ENCODE peak calls at places on chromosomes 16 and 17, in ten cellular contexts. O is uterus; B is activated CD8-positive, alpha-beta memory T cell treated with anti-CD3 and anti-CD28 coated beads for 48 hours; X is aorta; L is left ventricle myocardium superior; W is PC-9; I is EH; Y is activated CD4-positive, CD25-positive, alpha-beta regulatory T cell; Z is GM23338; E is head of caudate nucleus. D is an unnamed sample.
A peak's percentile ranks its signal among the peaks of the same experiment; 100 is the strongest.

GRCh38 chr16:86391987-86392386 is 118.3 kb upstream of the FOXF1 start:
- DNase-seq in O (no peak), B (no peak), X (no peak), L (no peak), W (no peak), I (peak; percentile 90), Y (no peak), Z (no peak), E (no peak), D (no peak)

GRCh38 chr16:69187387-69187890 is 475 bp downstream of the SNTB2 start:
- DNase-seq in O (peak; percentile 49), B (peak; percentile 20), X (peak; percentile 87), L (peak; percentile 72), W (peak; percentile 33), I (peak; percentile 56), Y (peak; percentile 18), Z (peak; percentile 60), E (peak; percentile 33), D (peak; percentile 84)

GRCh38 chr17:50675627-50676026 is 32.1 kb downstream of the ANKRD40 start:
- DNase-seq in O (no peak), B (no peak), X (no peak), L (no peak), W (no peak), I (no peak), Y (no peak), Z (no peak), E (no peak), D (no peak)

GRCh38 chr16:19348578-19349315 is 63.2 kb downstream of the CLEC19A start:
- DNase-seq in O (no peak), B (no peak), X (peak; percentile 73), L (no peak), W (no peak), I (no peak), Y (no peak), Z (peak; percentile 70), E (no peak), D (no peak)

GRCh38 chr17:81549031-81549557 is 3.1 kb downstream of the FAAP100 start:
- DNase-seq in O (no peak), B (no peak), X (no peak), L (peak; percentile 24), W (no peak), I (no peak), Y (no peak), Z (no peak), E (no peak), D (no peak)

GRCh38 chr16:87350681-87351319 is 32.8 kb downstream of the FBXO31 start:
- DNase-seq in O (no peak), B (no peak), X (no peak), L (no peak), W (no peak), I (peak; percentile 82), Y (no peak), Z (no peak), E (peak; percentile 37), D (no peak)

GRCh38 chr16:84308120-84308519 is 13.4 kb downstream of the WFDC1 start:
- DNase-seq in O (peak; percentile 31), B (no peak), X (peak; percentile 88), L (peak; percentile 66), W (peak; percentile 59), I (peak; percentile 68), Y (no peak), Z (peak; percentile 88), E (peak; percentile 58), D (no peak)

GRCh38 chr17:42586514-42587230 is 9.1 kb upstream of the PSMC3IP start:
- DNase-seq in O (no peak), B (no peak), X (no peak), L (no peak), W (no peak), I (no peak), Y (no peak), Z (no peak), E (no peak), D (no peak)

GRCh38 chr17:64641499-64641898 is 20.6 kb downstream of the SMURF2 start:
- DNase-seq in O (no peak), B (no peak), X (no peak), L (no peak), W (no peak), I (peak; percentile 96), Y (no peak), Z (no peak), E (no peak), D (no peak)

GRCh38 chr16:68093816-68094613 is 8.8 kb downstream of the NFATC3 start:
- DNase-seq in O (no peak), B (no peak), X (no peak), L (no peak), W (no peak), I (peak; percentile 65), Y (no peak), Z (peak; percentile 68), E (no peak), D (no peak)

GRCh38 chr17:59846391-59847165 is 46.2 kb downstream of the TUBD1 start:
- DNase-seq in O (peak; percentile 69), B (no peak), X (peak; percentile 61), L (peak; percentile 57), W (peak; percentile 75), I (peak; percentile 85), Y (no peak), Z (peak; percentile 62), E (no peak), D (peak; percentile 82)

GRCh38 chr17:19533718-19534561 is at the start of gene SLC47A1:
- DNase-seq in O (peak; percentile 29), B (no peak), X (peak; percentile 84), L (peak; percentile 70), W (peak; percentile 28), I (peak; percentile 32), Y (no peak), Z (peak; percentile 60), E (no peak), D (no peak)

GRCh38 chr17:75490173-75490743 is 25.1 kb downstream of the CASKIN2 start:
- DNase-seq in O (no peak), B (no peak), X (no peak), L (peak; percentile 29), W (no peak), I (no peak), Y (no peak), Z (no peak), E (no peak), D (no peak)

GRCh38 chr17:11094377-11094776 is 146.6 kb upstream of the SHISA6 start:
- DNase-seq in O (no peak), B (no peak), X (no peak), L (no peak), W (no peak), I (no peak), Y (no peak), Z (no peak), E (peak; percentile 64), D (no peak)

GRCh38 chr17:28335959-28336871 is 654 bp downstream of the TNFAIP1 start:
- DNase-seq in O (peak; percentile 49), B (no peak), X (peak; percentile 81), L (peak; percentile 48), W (peak; percentile 75), I (peak; percentile 94), Y (no peak), Z (peak; percentile 94), E (peak; percentile 69), D (no peak)

GRCh38 chr17:77737442-77738265 is 220.8 kb upstream of the TNRC6C start:
- DNase-seq in O (no peak), B (no peak), X (no peak), L (no peak), W (no peak), I (no peak), Y (no peak), Z (no peak), E (no peak), D (peak; percentile 58)

GRCh38 chr17:79976451-79976850 is 59.2 kb downstream of the TBC1D16 start:
- DNase-seq in O (peak; percentile 4), B (no peak), X (peak; percentile 72), L (no peak), W (no peak), I (no peak), Y (no peak), Z (no peak), E (peak; percentile 14), D (peak; percentile 66)

GRCh38 chr17:14245002-14245401 is 8.3 kb upstream of the CDRT15 start:
- DNase-seq in O (no peak), B (no peak), X (no peak), L (no peak), W (no peak), I (no peak), Y (no peak), Z (peak; percentile 51), E (no peak), D (no peak)

GRCh38 chr16:48444574-48444973 is 59.4 kb upstream of the SIAH1 start:
- DNase-seq in O (peak; percentile 54), B (no peak), X (no peak), L (peak; percentile 46), W (peak; percentile 41), I (peak; percentile 94), Y (no peak), Z (no peak), E (no peak), D (no peak)

GRCh38 chr16:26816885-26817571 is 249.7 kb upstream of the C16orf82 start:
- DNase-seq in O (no peak), B (no peak), X (no peak), L (no peak), W (no peak), I (peak; percentile 6), Y (no peak), Z (no peak), E (no peak), D (no peak)

GRCh38 chr17:12744298-12744697 is 45.0 kb upstream of the ARHGAP44 start:
- DNase-seq in O (no peak), B (no peak), X (no peak), L (peak; percentile 68), W (no peak), I (peak; percentile 57), Y (no peak), Z (no peak), E (no peak), D (no peak)

GRCh38 chr16:89395150-89396142 is 94.9 kb downstream of the ANKRD11 start:
- DNase-seq in O (peak; percentile 94), B (no peak), X (peak; percentile 91), L (peak; percentile 88), W (peak; percentile 92), I (peak; percentile 98), Y (no peak), Z (no peak), E (peak; percentile 75), D (peak; percentile 90)